ENCODE peak calls at places on chromosomes 13 and 19, in four cellular contexts. J, O, U and K are unnamed samples.

GRCh38 chr19:5914946-5915781 is 1.1 kb downstream of the CAPS start:
- DNase-seq in J (no peak), O (no peak), U (no peak), K (peak; percentile 75)

GRCh38 chr19:3783660-3784584 is 2.3 kb downstream of the MATK start:
- DNase-seq in O (peak; percentile 79), J (no peak), U (no peak), K (no peak)

GRCh38 chr19:7841751-7842660 is 12.0 kb downstream of the EVI5L start:
- DNase-seq in J (no peak), U (no peak), O (no peak), K (no peak)

GRCh38 chr19:16587031-16588023 is 15.1 kb upstream of the SLC35E1 start:
- DNase-seq in U (no peak), J (peak; percentile 67), O (no peak), K (peak; percentile 25)

GRCh38 chr13:110240352-110240751 is 66.6 kb downstream of the COL4A1 start:
- DNase-seq in U (no peak), O (peak; percentile 43), J (no peak), K (no peak)

GRCh38 chr13:23477096-23477495 is 43.6 kb upstream of the SACS start:
- DNase-seq in J (peak; percentile 22), U (no peak), O (no peak), K (no peak)

GRCh38 chr19:6476155-6476895 is 5.3 kb downstream of the DENND1C start:
- DNase-seq in J (peak; percentile 10), O (peak; percentile 100), U (peak; percentile 98), K (no peak)

GRCh38 chr13:82076421-82076820 is 1735.5 kb upstream of the SPRY2 start:
- DNase-seq in J (no peak), U (no peak), O (no peak), K (no peak)

GRCh38 chr19:17718988-17719711 is at the start of gene MAP1S:
- DNase-seq in O (peak; percentile 91), J (peak; percentile 25), U (peak; percentile 83), K (peak; percentile 56)

GRCh38 chr19:12647490-12648071 is 19.0 kb downstream of the MAN2B1 start:
- DNase-seq in O (peak; percentile 86), J (no peak), U (no peak), K (peak; percentile 65)

GRCh38 chr13:98622926-98623325 is 46.0 kb upstream of the STK24 start:
- DNase-seq in U (no peak), J (no peak), O (no peak), K (peak; percentile 57)

GRCh38 chr13:112837371-112838037 is 131.5 kb upstream of the MCF2L start:
- DNase-seq in O (no peak), J (no peak), U (no peak), K (no peak)

GRCh38 chr13:19289180-19289579 is 107.6 kb upstream of the TUBA3C start:
- DNase-seq in O (no peak), U (no peak), J (no peak), K (no peak)

GRCh38 chr13:87130401-87130800 is 540.8 kb upstream of the SLITRK5 start:
- DNase-seq in U (no peak), O (no peak), J (no peak), K (no peak)

GRCh38 chr13:100131863-100132574 is 43.1 kb downstream of the PCCA start:
- DNase-seq in U (no peak), J (peak; percentile 96), O (no peak), K (peak; percentile 7)

GRCh38 chr13:60836821-60837220 is 439.8 kb downstream of the TDRD3 start:
- DNase-seq in U (no peak), J (no peak), O (no peak), K (no peak)

GRCh38 chr13:33260168-33261098 is 25.1 kb downstream of the STARD13 start:
- DNase-seq in U (no peak), J (peak; percentile 70), O (no peak), K (no peak)

GRCh38 chr19:40348961-40349507 is 539 bp downstream of the PLD3 start:
- DNase-seq in U (no peak), O (no peak), J (peak; percentile 52), K (peak; percentile 44)

GRCh38 chr13:110855363-110855762 is 59.5 kb downstream of the ANKRD10 start:
- DNase-seq in U (no peak), J (no peak), O (no peak), K (no peak)

GRCh38 chr19:9149976-9150375 is 9.8 kb downstream of the ZNF317 start:
- DNase-seq in U (no peak), J (no peak), O (no peak), K (no peak)
- H3K9me3 ChIP-seq in U (peaks cover 92% of the 10 kb centered on the region), J (peaks cover 49% of the 10 kb centered on the region), O (peaks cover 40% of the 10 kb centered on the region), K (peaks cover 9% of the 10 kb centered on the region)

DNA sequence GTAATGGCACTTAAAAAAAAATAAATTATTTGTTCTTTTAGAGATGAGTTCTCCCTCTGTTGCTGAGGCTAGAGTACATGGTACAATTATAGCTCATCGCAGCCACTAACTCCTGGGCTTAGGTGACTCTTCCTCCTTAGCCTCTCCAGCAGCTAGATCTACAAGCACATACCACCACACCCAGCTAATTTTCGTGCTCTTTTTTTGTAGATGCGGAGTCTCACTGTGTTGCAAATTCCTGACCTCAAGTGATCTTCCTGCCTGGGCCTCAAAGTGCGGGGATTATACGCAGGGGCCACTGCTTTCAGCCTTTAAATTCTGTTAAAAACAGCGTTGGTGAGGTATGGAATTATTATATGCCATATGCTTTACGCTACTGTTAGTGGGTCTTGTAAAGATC is 2034.0 kb downstream of the OLFM4 start:
- DNase-seq in O (no peak), J (no peak), U (no peak), K (no peak)
- H3K18ac ChIP-seq in O (no peak overlapping the region), J (no peak overlapping the region), U (no peak overlapping the region), K (no peak overlapping the region)

DNA sequence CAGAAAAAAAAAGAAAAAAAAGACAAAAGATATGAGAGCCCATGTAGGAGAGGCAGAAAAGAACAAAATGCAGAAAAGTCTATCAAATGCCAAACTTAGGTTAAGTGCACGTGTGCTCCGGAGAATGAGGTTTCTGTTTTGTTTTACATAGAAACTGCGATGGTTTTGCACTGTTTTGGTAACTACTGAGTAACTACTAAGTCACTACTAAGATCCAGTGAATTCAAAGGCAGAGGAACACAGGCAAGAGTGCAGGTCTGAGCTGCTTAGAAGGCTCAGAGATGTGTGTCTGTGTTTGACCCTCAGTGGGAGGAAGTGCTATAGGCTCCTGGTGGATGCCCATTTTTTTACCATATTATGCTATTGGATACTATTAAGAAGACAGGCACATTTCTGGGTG is 299.3 kb downstream of the NDFIP2 start:
- DNase-seq in J (peak; percentile 42), O (no peak), U (no peak), K (no peak)
- H3K4me2 ChIP-seq in J (peak overlapping the region; percentile 70), O (no peak overlapping the region), U (no peak overlapping the region), K (no peak overlapping the region)

GRCh38 chr19:58182577-58182988 is 278 bp upstream of the ZNF274 start:
- DNase-seq in J (no peak), O (no peak), U (no peak), K (no peak)

GRCh38 chr19:58181902-58182576 is 822 bp upstream of the ZNF274 start:
- DNase-seq in U (no peak), J (no peak), O (peak; percentile 62), K (peak; percentile 40)

GRCh38 chr19:58183822-58184215 is 958 bp downstream of the ZNF274 start:
- DNase-seq in U (no peak), O (no peak), J (no peak), K (no peak)

GRCh38 chr19:58182989-58183821 is at the start of gene ZNF274:
- DNase-seq in U (peak; percentile 94), J (peak; percentile 87), O (peak; percentile 97), K (peak; percentile 95)
- H3K9me3 ChIP-seq in U (peaks cover 82% of the 10 kb centered on the region), J (peaks cover 82% of the 10 kb centered on the region), O (peaks cover 42% of the 10 kb centered on the region), K (peaks cover 49% of the 10 kb centered on the region)

GRCh38 chr19:49877879-49878743 is 609 bp downstream of the TBC1D17 start:
- DNase-seq in U (peak; percentile 95), O (peak; percentile 98), J (peak; percentile 96), K (peak; percentile 98)
- H3K18ac ChIP-seq in U (peak overlapping the region; percentile 99), O (peak overlapping the region; percentile 99), J (peak overlapping the region; percentile 86), K (peak overlapping the region; percentile 73)

GRCh38 chr19:10231624-10232228 is 595 bp upstream of the S1PR2 start:
- DNase-seq in J (no peak), O (no peak), U (no peak), K (no peak)
- H3K4me2 ChIP-seq in J (peak overlapping the region; percentile 34), O (peak overlapping the region; percentile 81), U (peak overlapping the region; percentile 91), K (peak overlapping the region; percentile 95)

GRCh38 chr19:9345005-9345404 is 17.8 kb upstream of the ZNF177 start:
- DNase-seq in U (no peak), J (no peak), O (no peak), K (no peak)
- H3K9me3 ChIP-seq in U (peaks cover 78% of the 10 kb centered on the region), J (peaks cover 64% of the 10 kb centered on the region), O (peaks cover 67% of the 10 kb centered on the region), K (peaks cover 10% of the 10 kb centered on the region)

DNA sequence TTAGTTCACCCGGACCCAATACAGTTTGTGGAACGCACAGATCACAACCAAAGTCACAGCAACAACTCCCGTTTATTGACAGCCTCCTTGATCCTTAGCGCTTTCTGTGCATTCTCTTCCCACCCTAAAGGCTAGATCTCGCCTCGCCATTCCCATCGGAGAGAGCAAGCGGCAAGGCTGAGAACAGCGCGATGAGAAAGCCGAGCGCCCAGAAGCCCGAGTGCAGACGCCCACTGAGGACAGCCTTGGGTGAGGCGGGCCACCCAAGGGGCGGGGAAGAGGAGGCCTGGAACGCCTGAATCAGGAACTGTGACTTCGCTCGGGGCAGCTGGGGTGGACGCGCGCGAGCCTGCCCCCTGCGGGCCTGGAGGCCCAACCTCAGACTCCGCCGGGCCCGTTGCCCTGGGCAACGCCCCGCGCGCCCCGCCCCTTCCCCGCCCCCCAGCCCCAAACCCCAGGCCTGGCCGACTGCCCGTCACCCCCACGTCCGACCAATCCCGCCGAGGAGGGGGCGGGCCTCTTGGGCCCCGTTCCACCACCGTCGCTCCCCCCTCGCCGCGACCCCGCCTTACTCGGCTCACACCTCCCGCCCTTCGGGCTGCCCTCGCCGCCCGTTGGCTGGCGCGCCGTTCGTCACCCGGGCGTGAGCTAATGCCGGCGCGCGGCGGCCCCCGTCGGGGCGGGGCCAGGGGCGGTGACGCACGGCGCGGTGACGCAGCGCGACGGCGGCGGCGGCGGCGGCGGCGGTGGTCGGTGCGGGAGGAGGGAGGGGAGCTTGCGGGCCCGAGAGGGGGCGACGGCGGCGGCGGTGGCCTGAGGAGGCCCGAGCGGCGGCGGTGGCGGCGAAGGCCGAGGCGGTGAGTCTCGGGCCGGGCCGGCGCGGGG is at the start of gene SAMD4B:
- DNase-seq in O (peak; percentile 96), J (peak; percentile 97), U (peak; percentile 99), K (peak; percentile 99)
- H3K18ac ChIP-seq in O (no peak within 1 kb of the TSS), J (peak within 1 kb of the TSS; percentile 71), U (peak within 1 kb of the TSS; percentile 95), K (peak within 1 kb of the TSS; percentile 94)